ENCODE peak calls at places on chromosome 20, in five cellular contexts. J is adrenal gland, Q is HCT116, F is stomach, H is transverse colon. K is an unnamed sample.

GRCh38 chr20:40287683-40288082 is 401.4 kb downstream of the MAFB start:
- DNase-seq in F (no peak), Q (no peak), H (no peak), J (no peak), K (no peak)

GRCh38 chr20:36307412-36308317 is 1.5 kb downstream of the DLGAP4 start:
- DNase-seq in J (peak; percentile 55), Q (no peak), F (peak; percentile 16), H (no peak), K (no peak)

GRCh38 chr20:62050166-62051120 is 15.2 kb downstream of the TAF4 start:
- DNase-seq in J (no peak), F (no peak), Q (no peak), H (no peak), K (peak; percentile 18)

GRCh38 chr20:5214826-5215225 is 88.0 kb downstream of the CDS2 start:
- DNase-seq in H (no peak), J (no peak), F (no peak), Q (no peak), K (no peak)

GRCh38 chr20:5835870-5836269 is 85.7 kb downstream of the SHLD1 start:
- DNase-seq in F (no peak), J (no peak), Q (no peak), H (no peak), K (no peak)

GRCh38 chr20:48952656-48953055 is 31.1 kb downstream of the ARFGEF2 start:
- DNase-seq in F (no peak), Q (no peak), J (no peak), H (no peak), K (no peak)

GRCh38 chr20:60046011-60046413 is 87.8 kb downstream of the CDH26 start:
- DNase-seq in Q (no peak), H (no peak), J (peak; percentile 39), F (no peak), K (no peak)

GRCh38 chr20:23143098-23143497 is 57.0 kb upstream of the CD93 start:
- DNase-seq in J (peak; percentile 93), F (peak; percentile 54), Q (peak; percentile 47), H (peak; percentile 37), K (no peak)

GRCh38 chr20:10306440-10307358 is 88.1 kb downstream of the SNAP25 start:
- DNase-seq in Q (no peak), H (no peak), F (no peak), J (no peak), K (no peak)

GRCh38 chr20:34915749-34916455 is 39.5 kb downstream of the ACSS2 start:
- DNase-seq in J (no peak), H (no peak), Q (no peak), F (no peak), K (no peak)

GRCh38 chr20:53176133-53176532 is 204.0 kb downstream of the TSHZ2 start:
- DNase-seq in Q (no peak), F (no peak), J (no peak), H (no peak), K (no peak)

GRCh38 chr20:59598625-59599310 is 5.6 kb upstream of the PHACTR3 start:
- DNase-seq in H (peak; percentile 23), J (peak; percentile 57), Q (peak; percentile 19), F (peak; percentile 29), K (no peak)

GRCh38 chr20:64110411-64111068 is 3.2 kb upstream of the NPBWR2 start:
- DNase-seq in H (peak; percentile 2), Q (no peak), F (peak; percentile 17), J (peak; percentile 50), K (peak; percentile 8)

GRCh38 chr20:57830515-57830895 is 120.7 kb upstream of the PMEPA1 start:
- DNase-seq in H (no peak), F (no peak), Q (no peak), J (no peak), K (no peak)

GRCh38 chr20:53045941-53046340 is 73.8 kb downstream of the TSHZ2 start:
- DNase-seq in H (no peak), J (no peak), Q (no peak), F (no peak), K (no peak)

GRCh38 chr20:33279261-33279910 is 3.6 kb upstream of the BPIFB1 start:
- DNase-seq in Q (no peak), H (no peak), J (no peak), F (no peak), K (no peak)

GRCh38 chr20:40361916-40362315 is 327.1 kb downstream of the MAFB start:
- DNase-seq in H (no peak), F (no peak), J (no peak), Q (no peak), K (no peak)

GRCh38 chr20:8807480-8808179 is 261.3 kb upstream of the PLCB4 start:
- DNase-seq in F (no peak), J (no peak), Q (no peak), H (no peak), K (no peak)

GRCh38 chr20:5549200-5549599 is 201.0 kb upstream of the SHLD1 start:
- DNase-seq in H (no peak), J (no peak), Q (no peak), F (no peak), K (no peak)

GRCh38 chr20:62921119-62921687 is 5.1 kb downstream of the DIDO1 start:
- DNase-seq in J (peak; percentile 85), F (peak; percentile 59), H (peak; percentile 54), Q (peak; percentile 49), K (no peak)

GRCh38 chr20:61837200-61837599 is 228.5 kb downstream of the TAF4 start:
- DNase-seq in Q (no peak), F (no peak), H (no peak), J (no peak), K (no peak)

GRCh38 chr20:50248104-50248631 is 57.5 kb downstream of the CEBPB start:
- DNase-seq in H (no peak), F (peak; percentile 31), J (no peak), Q (no peak), K (no peak)

GRCh38 chr20:38091447-38092216 is 58.1 kb downstream of the RPRD1B start:
- DNase-seq in H (peak; percentile 26), F (no peak), Q (no peak), J (no peak), K (no peak)
- H3K4me1 ChIP-seq in H (peaks cover 22% of the 10 kb centered on the region), F (peaks cover 35% of the 10 kb centered on the region), Q (peaks cover 2% of the 10 kb centered on the region), J (peaks cover 18% of the 10 kb centered on the region), K (no peaks in the 10 kb centered on the region)

GRCh38 chr20:45788351-45788750 is 3.3 kb downstream of the WFDC3 start:
- DNase-seq in F (no peak), H (no peak), Q (no peak), J (no peak), K (no peak)

GRCh38 chr20:45792513-45793118 is 862 bp downstream of the DNTTIP1 start:
- DNase-seq in Q (no peak), H (no peak), F (no peak), J (no peak), K (no peak)

GRCh38 chr20:45796336-45797070 is 4.7 kb downstream of the DNTTIP1 start:
- DNase-seq in F (no peak), J (no peak), H (no peak), Q (no peak), K (no peak)

DNA sequence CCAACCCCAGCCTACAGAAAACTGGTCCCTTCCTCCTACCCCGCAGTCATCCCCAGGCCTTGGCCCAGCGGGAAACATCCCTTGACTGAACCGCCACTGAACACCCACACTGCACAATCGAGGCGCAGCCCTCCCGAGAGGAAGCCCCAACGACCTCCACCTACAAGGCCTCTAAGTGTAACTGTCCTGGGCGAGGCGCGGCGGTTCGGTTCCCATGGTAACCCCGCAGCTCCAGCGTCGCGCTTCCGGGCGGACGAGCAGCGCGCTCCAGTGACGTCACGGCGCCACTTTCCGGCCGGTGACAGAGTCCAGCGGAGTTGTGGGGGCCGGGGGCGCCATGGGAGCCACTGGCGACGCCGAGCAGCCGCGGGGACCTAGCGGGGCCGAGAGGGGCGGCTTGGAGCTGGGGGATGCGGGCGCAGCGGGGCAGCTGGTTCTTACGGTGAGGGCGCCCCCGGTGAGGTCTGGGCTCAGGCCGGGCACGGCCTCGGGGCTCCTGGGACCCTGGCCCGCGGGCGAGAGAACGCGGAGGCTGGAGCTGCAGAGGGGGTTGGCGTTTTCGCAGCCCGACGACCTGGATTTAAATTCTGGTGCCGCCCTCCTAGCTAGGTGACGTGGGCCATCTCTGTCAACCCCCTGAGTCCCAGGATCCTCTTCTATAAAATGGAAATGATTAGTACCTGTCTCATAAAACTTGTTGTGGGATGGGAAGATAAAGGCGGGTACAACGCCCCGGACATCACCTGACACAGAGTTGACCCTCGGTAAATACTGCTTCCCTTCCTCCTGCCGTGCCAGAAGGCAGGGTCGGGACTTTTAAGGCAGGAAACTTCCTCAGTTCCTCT is at the start of the genes DNTTIP1 and WFDC3:
- DNase-seq in F (peak; percentile 92), H (peak; percentile 95), J (peak; percentile 96), Q (peak; percentile 80), K (peak; percentile 92)
- TF ChIP-seq POLR2A in F (no peak), H (peak; percentile 89), J (peak; percentile 35), Q (peak; percentile 49), K (peak; percentile 74)

DNA sequence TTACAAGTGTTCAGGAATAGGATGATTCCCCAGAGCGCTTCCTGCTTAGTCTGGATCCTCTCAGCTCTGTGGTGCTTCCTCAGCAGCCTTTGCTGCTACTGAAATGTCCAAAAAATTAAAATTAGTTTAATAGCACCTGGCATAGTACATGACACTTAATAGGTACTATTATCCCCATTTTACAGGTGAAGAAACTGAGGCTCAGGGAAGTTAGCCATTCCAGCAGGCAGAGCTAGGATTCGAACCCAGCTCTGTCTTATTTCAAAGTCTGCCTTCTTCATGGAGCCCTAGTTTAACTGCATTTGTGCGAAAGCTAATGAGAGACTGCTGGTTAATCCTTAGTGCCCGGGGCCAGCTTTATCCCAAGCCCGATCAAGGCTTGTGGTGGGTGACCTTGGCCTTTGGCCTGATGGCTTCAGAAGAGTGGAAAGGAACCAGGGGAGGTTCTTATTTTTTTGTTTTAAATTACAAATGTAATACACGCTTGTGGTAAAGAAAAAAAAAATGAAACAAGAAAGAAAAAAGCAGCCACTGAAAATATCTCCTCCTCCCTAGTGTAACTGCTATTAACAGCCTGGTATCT is 30.1 kb downstream of the TOX2 start:
- DNase-seq in Q (no peak), F (no peak), H (no peak), J (no peak), K (no peak)
- H3K4me1 ChIP-seq in Q (peaks cover 46% of the 10 kb centered on the region), F (peaks cover 17% of the 10 kb centered on the region), H (peaks cover 25% of the 10 kb centered on the region), J (no peaks in the 10 kb centered on the region), K (no peaks in the 10 kb centered on the region)

GRCh38 chr20:955111-955510 is 39.0 kb upstream of the ANGPT4 start:
- DNase-seq in Q (no peak), F (no peak), H (no peak), J (no peak), K (no peak)

GRCh38 chr20:953742-954141 is 37.6 kb upstream of the ANGPT4 start:
- DNase-seq in J (no peak), Q (peak; percentile 48), F (no peak), H (no peak), K (no peak)

GRCh38 chr20:955656-956055 is 39.5 kb upstream of the ANGPT4 start:
- DNase-seq in H (no peak), J (no peak), F (no peak), Q (no peak), K (no peak)

GRCh38 chr20:957544-957943 is 41.4 kb upstream of the ANGPT4 start:
- DNase-seq in F (no peak), J (no peak), H (no peak), Q (no peak), K (no peak)

DNA sequence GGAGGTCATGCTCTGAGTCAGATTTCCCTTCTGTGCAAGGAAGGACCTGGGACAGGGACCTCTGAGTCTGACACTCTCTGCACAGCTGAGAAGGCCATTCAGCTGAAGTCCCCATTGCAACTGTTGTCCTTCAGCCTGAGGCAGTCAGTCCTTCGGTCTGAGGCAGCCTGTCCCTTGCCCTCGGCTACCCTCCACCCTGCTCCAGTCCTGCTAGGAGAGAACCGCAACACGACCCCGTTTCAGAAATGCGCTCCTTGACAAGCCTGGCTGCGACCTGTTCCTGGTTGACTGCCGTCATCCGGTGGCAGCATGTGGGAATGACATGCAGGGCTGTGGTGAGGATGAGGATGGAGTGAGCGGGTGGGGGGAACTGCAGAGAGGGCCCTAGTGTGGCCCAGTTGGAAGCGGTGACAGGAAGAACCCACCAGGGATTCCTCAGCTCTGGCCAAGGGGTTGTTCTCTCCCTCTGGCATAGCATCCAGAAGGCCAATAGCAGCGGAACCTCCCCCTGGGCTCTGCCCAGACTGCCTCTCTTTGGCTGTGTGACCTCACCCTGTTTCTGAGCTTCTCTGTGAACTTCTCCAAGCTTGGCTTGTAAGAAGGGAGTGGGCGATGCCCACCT is 40.3 kb upstream of the ANGPT4 start:
- DNase-seq in Q (peak; percentile 48), H (peak; percentile 61), F (peak; percentile 77), J (peak; percentile 83), K (peak; percentile 50)
- TF ChIP-seq POLR2A in Q (no peak), H (no peak), F (no peak), J (no peak), K (peak; percentile 8)

K was measured in ovary.